ENCODE peak calls at places on chromosomes 3 and 15, in eight cellular contexts. Z is stomach; S is WTC11; B is AG04450; G is CD8-positive, alpha-beta T cell; O is lower lobe of right lung; L is PC-3; K is astrocyte of the spinal cord. Y is an unnamed sample.

GRCh38 chr15:29933043-29933442 is 110.8 kb upstream of the TJP1 start:
- DNase-seq in Z (no peak), S (no peak), B (no peak), G (no peak), O (no peak), L (no peak), K (no peak), Y (no peak)

GRCh38 chr3:17638351-17638750 is 104.1 kb downstream of the TBC1D5 start:
- DNase-seq in Z (no peak), S (no peak), B (no peak), G (no peak), O (no peak), L (no peak), K (no peak), Y (no peak)

GRCh38 chr3:64728994-64729393 is 41.2 kb upstream of the ADAMTS9 start:
- DNase-seq in Z (no peak), S (no peak), B (no peak), G (no peak), O (no peak), L (no peak), K (no peak), Y (no peak)

GRCh38 chr15:70062321-70062956 is 35.3 kb downstream of the TLE3 start:
- DNase-seq in Z (peak), S (peak), B (peak), G (no peak), O (no peak), L (peak), K (peak), Y (peak)

GRCh38 chr3:169591983-169592644 is 71.4 kb downstream of the MECOM start:
- DNase-seq in Z (no peak), S (no peak), B (no peak), G (no peak), O (no peak), L (no peak), K (peak), Y (no peak)

GRCh38 chr3:129087138-129087702 is 26.6 kb downstream of the GP9 start:
- DNase-seq in Z (peak), S (no peak), B (no peak), G (no peak), O (no peak), L (no peak), K (peak), Y (no peak)

GRCh38 chr3:46289551-46289950 is 47.3 kb downstream of the CCR3 start:
- DNase-seq in Z (no peak), S (no peak), B (no peak), G (no peak), O (no peak), L (no peak), K (no peak), Y (no peak)

GRCh38 chr15:66462630-66463029 is 34.9 kb downstream of the SNAPC5 start:
- DNase-seq in Z (no peak), S (no peak), B (no peak), G (no peak), O (no peak), L (no peak), K (no peak), Y (no peak)

GRCh38 chr3:127808197-127808596 is 14.1 kb downstream of the MGLL start:
- DNase-seq in Z (no peak), S (no peak), B (no peak), G (no peak), O (no peak), L (no peak), K (no peak), Y (no peak)

GRCh38 chr3:17740703-17741102 is 1.7 kb downstream of the TBC1D5 start:
- DNase-seq in Z (no peak), S (no peak), B (peak), G (no peak), O (no peak), L (peak), K (peak), Y (no peak)

GRCh38 chr3:115498421-115498820 is 124.9 kb upstream of the GAP43 start:
- DNase-seq in Z (no peak), S (no peak), B (no peak), G (no peak), O (no peak), L (no peak), K (no peak), Y (no peak)

GRCh38 chr15:35963316-35963715 is 417.4 kb upstream of the DPH6 start:
- DNase-seq in Z (no peak), S (no peak), B (no peak), G (no peak), O (no peak), L (no peak), K (no peak), Y (no peak)

GRCh38 chr3:32733631-32734229 is 48.7 kb downstream of the CNOT10 start:
- DNase-seq in Z (no peak), S (no peak), B (no peak), G (no peak), O (no peak), L (peak), K (peak), Y (peak)

GRCh38 chr15:79680721-79681120 is 216.1 kb downstream of the MTHFS start:
- DNase-seq in Z (no peak), S (no peak), B (peak), G (no peak), O (no peak), L (peak), K (peak), Y (peak)

GRCh38 chr3:179348325-179349013 is 960 bp downstream of the MFN1 start:
- DNase-seq in Z (no peak), S (no peak), B (no peak), G (no peak), O (no peak), L (peak), K (no peak), Y (no peak)

GRCh38 chr3:172307143-172307560 is 141.1 kb downstream of the GHSR start:
- DNase-seq in Z (no peak), S (no peak), B (no peak), G (no peak), O (no peak), L (peak), K (peak), Y (no peak)

GRCh38 chr15:58441376-58442070 is 9.7 kb downstream of the LIPC start:
- DNase-seq in Z (no peak), S (no peak), B (peak), G (no peak), O (no peak), L (peak), K (peak), Y (peak)

GRCh38 chr15:63140936-63141335 is 16.3 kb downstream of the RPS27L start:
- DNase-seq in Z (no peak), S (no peak), B (no peak), G (no peak), O (no peak), L (no peak), K (no peak), Y (no peak)

GRCh38 chr3:72560857-72561675 is 287.2 kb downstream of the SHQ1 start:
- DNase-seq in Z (no peak), S (no peak), B (no peak), G (no peak), O (no peak), L (no peak), K (no peak), Y (no peak)

GRCh38 chr3:108538083-108538482 is 27.7 kb upstream of the MYH15 start:
- DNase-seq in Z (no peak), S (no peak), B (no peak), G (no peak), O (no peak), L (no peak), K (no peak), Y (no peak)

GRCh38 chr15:25178835-25179672 is 224.3 kb downstream of the SNRPN start:
- DNase-seq in Z (peak), S (peak), B (no peak), G (no peak), O (peak), L (no peak), K (no peak), Y (no peak)

GRCh38 chr15:93135997-93136397 is 47.0 kb upstream of the RGMA start:
- DNase-seq in Z (no peak), S (no peak), B (no peak), G (no peak), O (no peak), L (no peak), K (no peak), Y (no peak)

GRCh38 chr3:175818811-175819464 is 959.8 kb downstream of the NAALADL2 start:
- DNase-seq in Z (no peak), S (no peak), B (no peak), G (no peak), O (no peak), L (peak), K (no peak), Y (no peak)

GRCh38 chr3:44077267-44077666 is 164.4 kb upstream of the TOPAZ1 start:
- DNase-seq in Z (no peak), S (no peak), B (no peak), G (no peak), O (no peak), L (no peak), K (no peak), Y (no peak)
- TF ChIP-seq CTCF in Z (no peak), S (no peak), B (no peak), G (no peak), O (no peak), L (no peak), K (peak), Y (peak)

DNA sequence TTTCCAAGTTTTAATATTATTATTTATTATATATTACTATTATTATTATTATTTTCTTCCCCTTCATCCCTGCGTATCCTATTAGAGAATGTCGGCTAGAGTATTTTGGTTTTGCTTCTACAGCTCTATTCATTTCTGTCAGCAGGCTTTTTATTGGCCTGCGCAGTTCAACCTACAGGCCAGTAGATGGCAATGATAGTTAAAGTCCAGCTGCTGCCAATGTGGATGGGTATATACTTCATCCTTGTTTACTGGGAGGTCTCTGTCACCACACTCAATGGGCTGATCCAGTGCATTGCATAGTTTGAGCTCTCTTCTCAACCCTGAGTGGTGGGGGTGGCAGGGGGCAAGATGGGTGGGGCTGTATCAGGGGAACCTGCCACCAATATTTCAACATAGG is 799.8 kb downstream of the NSUN3 start:
- DNase-seq in Z (no peak), S (peak), B (no peak), G (no peak), O (no peak), L (peak), K (peak), Y (no peak)
- TF ChIP-seq CTCF in Z (no peak), S (peak), B (peak), G (no peak), O (peak), L (peak), K (peak), Y (peak)

GRCh38 chr3:56547486-56547885 is 9.5 kb upstream of the CCDC66 start:
- DNase-seq in Z (no peak), S (no peak), B (no peak), G (no peak), O (no peak), L (no peak), K (no peak), Y (no peak)
- TF ChIP-seq CTCF in Z (no peak), S (no peak), B (no peak), G (no peak), O (no peak), L (peak), K (no peak), Y (no peak)

GRCh38 chr15:47717036-47717611 is at the start of gene SEMA6D:
- DNase-seq in Z (peak), S (peak), B (peak), G (no peak), O (peak), L (peak), K (peak), Y (peak)
- TF ChIP-seq CTCF in Z (no peak), S (no peak), B (peak), G (no peak), O (peak), L (peak), K (peak), Y (peak)

GRCh38 chr3:101849714-101850326 is 506 bp downstream of the NFKBIZ start:
- DNase-seq in Z (peak), S (peak), B (no peak), G (peak), O (peak), L (peak), K (no peak), Y (no peak)

GRCh38 chr3:101847328-101847727 is 2.0 kb upstream of the NFKBIZ start:
- DNase-seq in Z (no peak), S (no peak), B (no peak), G (no peak), O (no peak), L (no peak), K (no peak), Y (no peak)

GRCh38 chr3:101850327-101851048 is 1.2 kb downstream of the NFKBIZ start:
- DNase-seq in Z (no peak), S (no peak), B (no peak), G (no peak), O (no peak), L (peak), K (peak), Y (no peak)

GRCh38 chr3:101848326-101848725 is 988 bp upstream of the NFKBIZ start:
- DNase-seq in Z (no peak), S (no peak), B (no peak), G (no peak), O (no peak), L (no peak), K (no peak), Y (no peak)

GRCh38 chr3:101848754-101849713 is at the start of gene NFKBIZ:
- DNase-seq in Z (peak), S (peak), B (peak), G (peak), O (peak), L (peak), K (peak), Y (peak)
- TF ChIP-seq CTCF in Z (no peak), S (no peak), B (no peak), G (no peak), O (no peak), L (no peak), K (no peak), Y (no peak)

DNA sequence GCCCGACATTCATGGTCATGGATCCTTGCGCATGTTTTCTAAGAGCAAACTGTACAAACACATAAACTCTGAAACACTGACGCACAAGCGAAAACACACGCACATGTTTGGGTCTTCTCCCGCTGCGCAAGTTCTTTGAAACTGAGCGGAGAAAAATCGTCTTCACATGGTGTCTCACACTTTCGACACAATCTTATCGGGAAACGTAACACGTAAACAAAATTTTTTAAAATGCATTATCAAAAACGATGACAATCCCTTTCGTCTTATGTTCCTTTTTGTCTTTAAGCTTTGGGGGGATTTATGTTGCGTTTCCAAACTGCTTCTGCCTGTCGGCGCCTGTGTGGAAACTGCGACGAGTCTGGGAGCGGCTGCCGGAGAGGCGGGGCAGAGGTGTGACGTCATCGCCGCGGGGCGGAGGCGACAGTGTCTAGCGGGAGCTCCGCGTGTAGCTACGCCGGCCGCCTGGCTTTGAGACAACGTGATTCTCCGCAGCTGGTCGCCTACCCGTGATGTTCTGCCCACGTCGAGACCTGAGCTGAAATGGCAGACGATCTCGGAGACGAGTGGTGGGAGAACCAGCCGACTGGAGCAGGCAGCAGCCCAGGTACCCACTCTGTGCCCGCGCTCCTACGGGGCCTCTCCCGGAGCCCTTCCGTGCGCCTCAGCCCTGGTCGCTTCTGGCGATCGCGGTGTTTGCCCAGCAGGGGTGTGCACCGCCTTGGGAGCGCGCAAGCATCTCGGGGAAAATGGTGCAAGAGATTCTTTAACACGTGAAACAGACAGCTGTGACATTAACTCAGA is at the start of gene CMSS1:
- DNase-seq in Z (peak), S (peak), B (peak), G (peak), O (peak), L (peak), K (peak), Y (peak)
- TF ChIP-seq CTCF in Z (no peak), S (no peak), B (peak), G (no peak), O (peak), L (peak), K (peak), Y (no peak)

GRCh38 chr3:31105011-31105410 is 210.6 kb upstream of the GADL1 start:
- DNase-seq in Z (no peak), S (no peak), B (no peak), G (no peak), O (no peak), L (peak), K (no peak), Y (no peak)

GRCh38 chr3:31106912-31107311 is 212.5 kb upstream of the GADL1 start:
- DNase-seq in Z (no peak), S (no peak), B (no peak), G (no peak), O (no peak), L (no peak), K (peak), Y (no peak)

GRCh38 chr3:31105438-31106077 is 211.1 kb upstream of the GADL1 start:
- DNase-seq in Z (no peak), S (no peak), B (peak), G (no peak), O (no peak), L (peak), K (peak), Y (peak)

GRCh38 chr3:31103623-31104180 is 209.2 kb upstream of the GADL1 start:
- DNase-seq in Z (no peak), S (no peak), B (no peak), G (no peak), O (no peak), L (peak), K (no peak), Y (no peak)

GRCh38 chr3:31106204-31106603 is 211.7 kb upstream of the GADL1 start:
- DNase-seq in Z (no peak), S (no peak), B (peak), G (no peak), O (no peak), L (peak), K (peak), Y (peak)
- TF ChIP-seq CTCF in Z (no peak), S (no peak), B (no peak), G (no peak), O (no peak), L (peak), K (peak), Y (no peak)

DNA sequence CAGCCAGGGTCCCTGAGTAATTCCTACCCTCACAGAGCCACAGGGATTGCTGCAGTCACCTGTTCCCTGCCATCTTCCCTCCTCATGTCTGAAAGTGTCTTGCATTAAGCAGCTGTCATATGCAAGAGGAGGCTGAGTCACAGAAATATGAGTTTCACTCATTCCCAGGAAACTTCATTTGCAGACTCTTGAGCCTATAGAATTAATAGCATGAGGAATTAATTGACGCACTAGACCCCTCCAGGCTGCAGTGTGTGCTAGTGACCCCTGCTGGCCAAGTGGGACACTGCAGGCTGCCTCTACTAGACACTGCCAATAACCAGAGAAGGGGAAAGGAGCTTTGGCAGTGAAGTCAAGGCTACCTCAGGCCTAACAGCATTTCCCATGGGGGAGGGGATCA is 50.6 kb upstream of the SLC6A1 start:
- DNase-seq in Z (no peak), S (peak), B (no peak), G (no peak), O (no peak), L (peak), K (no peak), Y (no peak)
- TF ChIP-seq CTCF in Z (no peak), S (peak), B (peak), G (peak), O (peak), L (peak), K (peak), Y (peak)

DNA sequence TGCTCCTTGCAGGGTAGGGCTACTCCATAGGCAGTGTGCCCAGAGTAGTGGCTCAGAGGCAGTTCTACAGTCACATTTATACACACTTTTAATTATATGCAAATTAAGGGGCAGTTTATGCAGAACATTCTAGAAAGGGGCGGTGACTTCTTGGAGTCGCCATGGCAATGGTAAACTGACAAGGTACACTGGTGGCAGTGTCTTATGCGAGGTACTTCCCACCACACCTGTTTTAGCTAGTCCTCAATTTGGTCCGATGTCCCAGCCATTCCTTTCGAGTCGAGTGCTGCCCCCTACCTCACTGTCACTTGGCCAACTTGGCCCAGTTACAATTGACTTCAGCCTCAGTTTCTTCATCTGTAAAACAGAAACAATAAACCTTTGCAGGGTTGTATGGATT is 3.8 kb upstream of the IRAK2 start:
- DNase-seq in Z (no peak), S (no peak), B (no peak), G (no peak), O (no peak), L (no peak), K (no peak), Y (no peak)
- TF ChIP-seq CTCF in Z (no peak), S (no peak), B (no peak), G (no peak), O (no peak), L (peak), K (no peak), Y (no peak)